ENCODE peak calls at places on chromosomes 5 and 9, in six cellular contexts. E is GM23248, S is tibial nerve, U is psoas muscle, W is ovary, K is mammary epithelial cell. I is an unnamed sample.

GRCh38 chr5:96157077-96157780 is 195.6 kb upstream of the ELL2 start:
- DNase-seq in E (no peak), S (no peak), U (no peak), W (no peak), K (peak; percentile 76), I (no peak)

GRCh38 chr5:144484124-144484897 is 313.6 kb downstream of the KCTD16 start:
- DNase-seq in E (peak; percentile 89), S (no peak), U (no peak), W (no peak), K (peak; percentile 32), I (no peak)

GRCh38 chr5:76715734-76716455 is at the start of gene F2R:
- DNase-seq in E (peak; percentile 74), S (no peak), U (peak; percentile 64), W (peak; percentile 59), K (peak; percentile 44), I (peak; percentile 74)

GRCh38 chr5:148491015-148491792 is 107.4 kb downstream of the FBXO38 start:
- DNase-seq in E (no peak), S (no peak), U (no peak), W (no peak), K (no peak), I (no peak)

GRCh38 chr5:143235423-143235822 is 168.1 kb downstream of the NR3C1 start:
- DNase-seq in E (peak; percentile 96), S (no peak), U (no peak), W (no peak), K (peak; percentile 99), I (no peak)

GRCh38 chr9:27602107-27602836 is 29.0 kb upstream of the C9orf72 start:
- DNase-seq in E (no peak), S (no peak), U (no peak), W (no peak), K (no peak), I (no peak)

GRCh38 chr9:3527653-3527960 is 1.8 kb upstream of the RFX3 start:
- DNase-seq in E (no peak), S (no peak), U (no peak), W (no peak), K (no peak), I (no peak)

GRCh38 chr9:6410653-6411052 is 2.3 kb upstream of the UHRF2 start:
- DNase-seq in E (no peak), S (no peak), U (no peak), W (no peak), K (no peak), I (no peak)

GRCh38 chr9:91495450-91495849 is 71.8 kb upstream of the NFIL3 start:
- DNase-seq in E (peak; percentile 97), S (no peak), U (no peak), W (no peak), K (peak; percentile 86), I (no peak)

GRCh38 chr5:9690751-9691150 is 60.6 kb upstream of the TAS2R1 start:
- DNase-seq in E (no peak), S (no peak), U (no peak), W (no peak), K (no peak), I (no peak)

GRCh38 chr5:137199966-137200365 is 299.2 kb downstream of the SPOCK1 start:
- DNase-seq in E (peak; percentile 83), S (no peak), U (no peak), W (no peak), K (peak; percentile 28), I (no peak)

GRCh38 chr5:156879665-156880285 is 29.7 kb downstream of the PPP1R2B start:
- DNase-seq in E (no peak), S (no peak), U (no peak), W (no peak), K (no peak), I (no peak)

GRCh38 chr5:56507348-56507930 is 274.3 kb upstream of the ANKRD55 start:
- DNase-seq in E (no peak), S (no peak), U (no peak), W (no peak), K (no peak), I (no peak)

GRCh38 chr5:2068515-2068914 is 185.8 kb upstream of the IRX4 start:
- DNase-seq in E (no peak), S (no peak), U (no peak), W (no peak), K (no peak), I (no peak)

GRCh38 chr9:109107402-109108240 is 12.1 kb downstream of the TMEM245 start:
- DNase-seq in E (peak; percentile 70), S (no peak), U (no peak), W (no peak), K (peak; percentile 81), I (no peak)

GRCh38 chr5:140041492-140042421 is 1.3 kb downstream of the NRG2 start:
- DNase-seq in E (peak; percentile 67), S (peak; percentile 22), U (peak; percentile 94), W (peak; percentile 73), K (peak; percentile 66), I (peak; percentile 65)

DNA sequence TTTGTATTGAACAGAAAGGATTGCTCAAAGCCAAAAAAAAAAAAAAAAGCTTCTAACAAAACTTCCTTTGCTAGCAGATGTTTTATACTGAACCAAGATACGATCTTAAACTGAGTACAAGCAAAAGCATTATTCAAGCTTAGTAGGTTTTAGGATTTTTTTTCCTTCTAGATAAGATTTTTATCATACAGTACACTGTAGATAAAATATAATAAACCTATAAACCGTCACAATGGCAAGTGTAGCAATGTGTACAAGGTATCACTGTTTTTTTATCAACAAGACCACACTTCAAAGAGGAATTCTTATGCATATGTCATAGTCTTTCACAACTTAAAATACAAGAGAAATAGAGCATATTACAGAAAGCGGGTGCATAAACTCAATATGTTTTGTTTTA is 56.5 kb upstream of the TRPM3 start:
- DNase-seq in E (no peak), S (no peak), U (no peak), W (no peak), K (no peak), I (no peak)
- H3K4me3 ChIP-seq in E (no peak overlapping the region), S (no peak overlapping the region), U (no peak overlapping the region), W (no peak overlapping the region), K (no peak overlapping the region), I (no peak overlapping the region)

DNA sequence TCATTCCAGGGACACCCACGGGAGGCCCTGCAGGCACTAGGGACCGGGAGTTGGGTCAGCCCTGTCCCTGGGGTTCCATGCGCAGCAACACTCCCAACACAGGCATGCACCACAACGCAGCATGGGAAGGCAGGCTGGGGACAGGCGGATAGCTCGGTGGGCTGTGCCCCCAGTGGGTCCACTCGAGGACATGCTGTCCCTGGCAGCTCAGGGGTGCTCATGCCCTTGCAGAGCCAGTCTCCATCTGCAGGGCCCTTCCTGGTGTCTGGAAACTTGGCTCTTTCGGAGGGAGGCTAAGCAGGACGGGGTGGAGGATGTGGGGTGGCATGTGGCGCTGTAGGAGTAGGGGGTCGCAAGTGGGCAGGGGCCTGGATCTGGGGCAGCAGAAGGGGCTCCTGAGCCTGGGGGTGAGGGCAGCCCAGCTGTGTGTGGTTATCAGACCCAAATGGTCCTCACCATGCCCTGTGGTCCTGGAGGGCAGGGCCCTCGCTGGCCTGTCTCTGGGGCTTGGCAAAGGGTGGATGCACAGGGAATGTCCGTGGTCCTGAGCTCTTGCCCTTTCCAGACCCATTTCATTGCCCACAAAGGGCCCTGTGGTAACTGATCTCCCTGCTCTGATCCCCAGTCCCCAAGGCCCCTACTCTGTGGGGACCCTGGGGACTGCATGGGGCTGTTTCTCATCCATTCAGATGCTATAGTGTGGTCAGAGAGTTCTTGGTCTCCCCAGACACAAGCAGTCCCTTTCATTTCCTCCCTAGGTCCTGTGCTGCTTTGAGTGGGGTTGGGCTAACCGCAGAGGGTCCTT is 90.3 kb upstream of the PHYKPL start:
- DNase-seq in E (no peak), S (no peak), U (no peak), W (no peak), K (no peak), I (peak; percentile 54)
- H3K4me3 ChIP-seq in E (no peak overlapping the region), S (no peak overlapping the region), U (no peak overlapping the region), W (no peak overlapping the region), K (no peak overlapping the region), I (no peak overlapping the region)

DNA sequence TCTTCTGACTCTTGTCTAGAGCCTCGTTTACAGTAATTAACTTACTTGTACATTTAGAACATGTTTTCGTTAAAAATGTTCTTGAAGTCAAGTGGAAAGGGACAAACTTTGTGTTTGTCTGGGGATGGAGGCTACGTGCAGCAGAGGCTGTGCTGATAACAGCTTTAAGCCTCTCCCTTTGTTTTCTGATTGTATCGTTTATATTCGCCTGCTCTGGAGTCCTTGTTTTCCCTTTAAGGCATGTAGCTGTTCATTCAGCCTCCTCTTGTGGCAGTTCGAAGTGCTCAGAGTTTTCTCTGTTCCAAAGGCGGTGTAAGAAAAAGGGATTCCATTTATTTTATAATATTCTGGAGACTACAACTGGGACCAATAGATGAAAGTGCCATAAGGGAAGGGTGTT is 1.9 kb downstream of the SLC36A1 start:
- DNase-seq in E (no peak), S (no peak), U (no peak), W (no peak), K (no peak), I (no peak)
- H3K4me3 ChIP-seq in E (peak overlapping the region; percentile 81), S (no peak overlapping the region), U (no peak overlapping the region), W (no peak overlapping the region), K (peak overlapping the region; percentile 77), I (no peak overlapping the region)

GRCh38 chr9:76216161-76216649 is 178.0 kb downstream of the RFK start:
- DNase-seq in E (peak; percentile 95), S (no peak), U (no peak), W (no peak), K (peak; percentile 87), I (no peak)
- H3K4me3 ChIP-seq in E (no peak overlapping the region), S (no peak overlapping the region), U (no peak overlapping the region), W (no peak overlapping the region), K (no peak overlapping the region), I (no peak overlapping the region)

GRCh38 chr9:35750256-35750531 is 1.1 kb downstream of the RGP1 start:
- DNase-seq in E (no peak), S (no peak), U (no peak), W (no peak), K (no peak), I (no peak)
- H3K4me3 ChIP-seq in E (peak overlapping the region; percentile 90), S (no peak overlapping the region), U (peak overlapping the region; percentile 93), W (no peak overlapping the region), K (peak overlapping the region; percentile 66), I (peak overlapping the region; percentile 98)

GRCh38 chr9:114383866-114384231 is 3.9 kb downstream of the AKNA start:
- DNase-seq in E (no peak), S (no peak), U (no peak), W (no peak), K (no peak), I (no peak)
- H3K4me3 ChIP-seq in E (no peak overlapping the region), S (no peak overlapping the region), U (no peak overlapping the region), W (no peak overlapping the region), K (no peak overlapping the region), I (peak overlapping the region; percentile 10)

DNA sequence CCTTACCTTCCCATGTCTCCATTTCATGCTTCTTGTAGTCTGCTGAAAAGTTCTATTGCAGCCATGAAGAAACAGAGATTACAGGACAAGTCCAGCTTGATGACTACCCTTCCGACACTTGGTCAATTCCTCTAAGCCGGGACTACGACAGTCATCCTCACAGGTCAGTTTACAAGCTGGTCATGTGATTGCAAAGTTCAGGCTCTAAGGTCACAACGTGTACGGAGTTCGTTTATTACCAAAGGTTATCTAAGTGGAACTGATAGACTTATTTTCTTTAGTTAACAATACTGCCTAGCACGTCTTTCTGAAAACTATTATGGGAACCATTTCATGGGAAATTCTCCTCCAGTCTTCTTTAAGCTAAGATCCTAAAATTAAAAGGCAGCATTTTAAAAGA is 88.5 kb upstream of the NR5A1 start:
- DNase-seq in E (no peak), S (no peak), U (no peak), W (no peak), K (no peak), I (no peak)
- H3K4me3 ChIP-seq in E (no peak overlapping the region), S (no peak overlapping the region), U (no peak overlapping the region), W (no peak overlapping the region), K (no peak overlapping the region), I (no peak overlapping the region)